ENCODE peak calls at places on chromosomes 16 and 17, in seven cellular contexts. C is gastrocnemius medialis, N is RCC 7860, U is activated T-cell treated with anti-CD3 and anti-CD28 coated beads for 1 hour, Y is retinal pigment epithelial cell, J is tibial nerve, V is MM.1S. D is an unnamed sample.

GRCh38 chr17:63381101-63381729 is 64.9 kb downstream of the CYB561 start:
- DNase-seq in N (no peak), Y (no peak), J (no peak), U (no peak), V (no peak), C (no peak), D (no peak)

GRCh38 chr17:78234261-78234865 is 2.9 kb downstream of the TMEM235 start:
- DNase-seq in C (no peak), Y (no peak), U (no peak), N (no peak), V (no peak), J (no peak), D (no peak)

GRCh38 chr17:1188812-1189211 is 9.0 kb upstream of the ABR start:
- DNase-seq in C (peak), Y (peak), J (peak), U (no peak), V (no peak), N (no peak), D (no peak)

GRCh38 chr17:731943-732787 is at the start of gene TLCD3A:
- DNase-seq in C (peak), Y (no peak), N (peak), U (peak), J (peak), V (peak), D (peak)

GRCh38 chr17:16886655-16887322 is 85.1 kb downstream of the TNFRSF13B start:
- DNase-seq in N (no peak), C (no peak), U (no peak), V (no peak), Y (no peak), J (no peak), D (no peak)

GRCh38 chr16:84813141-84813933 is 6.4 kb upstream of the CRISPLD2 start:
- DNase-seq in N (no peak), U (no peak), Y (no peak), V (no peak), C (no peak), J (no peak), D (no peak)

GRCh38 chr16:19639986-19640421 is 78.0 kb downstream of the KNOP1 start:
- DNase-seq in V (no peak), J (no peak), C (no peak), U (no peak), N (no peak), Y (no peak), D (no peak)

GRCh38 chr17:37717627-37718382 is 27.1 kb downstream of the HNF1B start:
- DNase-seq in Y (no peak), C (no peak), N (no peak), V (peak), J (no peak), U (no peak), D (no peak)

GRCh38 chr16:4261557-4262172 is 11.2 kb downstream of the TFAP4 start:
- DNase-seq in C (no peak), U (peak), V (no peak), Y (no peak), J (no peak), N (no peak), D (no peak)

GRCh38 chr17:16934133-16934795 is 37.7 kb downstream of the TNFRSF13B start:
- DNase-seq in J (no peak), V (no peak), U (no peak), Y (no peak), C (no peak), N (no peak), D (no peak)

GRCh38 chr17:82384051-82384729 is 12.6 kb downstream of the UTS2R start:
- DNase-seq in V (no peak), C (no peak), N (peak), U (no peak), J (no peak), Y (no peak), D (no peak)

GRCh38 chr16:54647731-54648221 is 282.9 kb upstream of the IRX5 start:
- DNase-seq in U (no peak), V (no peak), N (no peak), J (no peak), C (no peak), Y (no peak), D (no peak)

GRCh38 chr16:2157480-2158261 is 2.1 kb downstream of the TRAF7 start:
- DNase-seq in V (no peak), U (no peak), C (no peak), N (no peak), J (no peak), Y (no peak), D (no peak)

GRCh38 chr16:11619327-11619851 is 32.7 kb upstream of the LITAF start:
- DNase-seq in U (no peak), Y (no peak), N (no peak), V (peak), C (no peak), J (no peak), D (no peak)

GRCh38 chr16:25012525-25012991 is 2.6 kb downstream of the ARHGAP17 start:
- DNase-seq in V (no peak), N (no peak), J (no peak), C (no peak), Y (no peak), U (no peak), D (no peak)

GRCh38 chr16:26391833-26392232 is 674.9 kb upstream of the C16orf82 start:
- DNase-seq in C (no peak), U (no peak), V (no peak), J (no peak), Y (no peak), N (no peak), D (no peak)

GRCh38 chr17:51706098-51706497 is 445.8 kb downstream of the UTP18 start:
- DNase-seq in C (no peak), J (no peak), N (no peak), V (no peak), Y (no peak), U (no peak), D (no peak)

GRCh38 chr16:3282103-3282746 is 1.1 kb upstream of the ZNF263 start:
- DNase-seq in N (no peak), U (no peak), C (no peak), V (no peak), J (no peak), Y (no peak), D (no peak)

GRCh38 chr17:47629826-47630225 is 19.9 kb upstream of the KPNB1 start:
- DNase-seq in N (no peak), Y (no peak), U (no peak), C (no peak), V (no peak), J (no peak), D (no peak)

GRCh38 chr17:81960130-81960958 is 643 bp downstream of the NOTUM start:
- DNase-seq in V (no peak), N (no peak), U (no peak), Y (no peak), C (no peak), J (no peak), D (no peak)

GRCh38 chr17:58153046-58153445 is 4.9 kb downstream of the OR4D1 start:
- DNase-seq in C (no peak), N (no peak), U (peak), V (peak), J (no peak), Y (no peak), D (no peak)

GRCh38 chr16:57651344-57652333 is 16.5 kb upstream of the ADGRG3 start:
- DNase-seq in U (no peak), C (no peak), N (no peak), J (no peak), V (no peak), Y (no peak), D (no peak)

GRCh38 chr16:4891886-4892216 is 44.6 kb downstream of the UBN1 start:
- DNase-seq in V (no peak), N (no peak), U (no peak), J (no peak), C (no peak), Y (no peak), D (no peak)

GRCh38 chr17:76275382-76276068 is 10.4 kb downstream of the UBALD2 start:
- DNase-seq in N (no peak), C (no peak), Y (no peak), V (no peak), J (no peak), U (no peak), D (no peak)

GRCh38 chr17:7767425-7768021 is 50.0 kb downstream of the DNAH2 start:
- DNase-seq in C (no peak), U (no peak), Y (no peak), N (no peak), V (no peak), J (no peak), D (no peak)

GRCh38 chr17:951388-952132 is 28.0 kb downstream of the NXN start:
- DNase-seq in C (no peak), N (peak), V (no peak), J (no peak), Y (peak), U (no peak), D (no peak)

GRCh38 chr16:5508371-5508770 is 410.8 kb upstream of the EEF2KMT start:
- DNase-seq in V (no peak), C (no peak), J (no peak), N (no peak), Y (no peak), U (no peak), D (no peak)

GRCh38 chr16:31216552-31217530 is at the start of gene PYDC1:
- DNase-seq in Y (no peak), V (no peak), U (no peak), J (no peak), N (no peak), C (no peak), D (no peak)

GRCh38 chr17:81189670-81190530 is 23.9 kb upstream of the AATK start:
- DNase-seq in C (no peak), J (no peak), U (no peak), N (no peak), Y (no peak), V (no peak), D (peak)

GRCh38 chr16:24257965-24258364 is 1.8 kb downstream of the CACNG3 start:
- DNase-seq in C (no peak), V (no peak), J (no peak), Y (no peak), N (no peak), U (no peak), D (no peak)

GRCh38 chr17:46777943-46778915 is 40.3 kb downstream of the WNT3 start:
- DNase-seq in N (no peak), C (no peak), U (no peak), Y (no peak), V (no peak), J (no peak), D (no peak)

GRCh38 chr16:84919751-84920150 is 91.6 kb downstream of the ZDHHC7 start:
- DNase-seq in Y (no peak), C (no peak), V (no peak), J (no peak), N (no peak), U (no peak), D (no peak)

GRCh38 chr17:60754057-60754604 is 76.5 kb downstream of the BCAS3 start:
- DNase-seq in U (no peak), N (no peak), V (no peak), Y (no peak), J (no peak), C (no peak), D (no peak)

GRCh38 chr16:66979011-66979717 is 9.2 kb upstream of the CES4A start:
- DNase-seq in V (no peak), J (no peak), C (peak), N (no peak), U (no peak), Y (no peak), D (no peak)

GRCh38 chr17:73748521-73748920 is 104.3 kb upstream of the SDK2 start:
- DNase-seq in J (no peak), Y (no peak), U (no peak), C (no peak), N (no peak), V (no peak), D (no peak)

GRCh38 chr16:16073884-16074781 is 124.7 kb downstream of the ABCC1 start:
- DNase-seq in Y (peak), U (no peak), N (peak), V (no peak), C (peak), J (no peak), D (no peak)

GRCh38 chr16:85777583-85778310 is 21.6 kb downstream of the EMC8 start:
- DNase-seq in C (no peak), U (no peak), N (peak), V (no peak), Y (no peak), J (no peak), D (no peak)

GRCh38 chr17:60087882-60088669 is 9.4 kb upstream of the HEATR6 start:
- DNase-seq in C (no peak), J (no peak), Y (no peak), N (no peak), U (no peak), V (no peak), D (no peak)